ENCODE peak calls at places on chromosomes 1 and 21, in ten cellular contexts. X is LHCN-M2; G is posterior vena cava; N is NAMALWA; I is stomach; Y is putamen; W is effector memory CD4-positive, alpha-beta T cell; K is kidney epithelial cell; P is NB4; O is GM12878. R is an unnamed sample.

GRCh38 chr21:17472167-17472566 is 40.7 kb upstream of the CXADR start:
- DNase-seq in X (no peak), G (no peak), N (no peak), I (no peak), Y (no peak), W (no peak), K (no peak), P (no peak), O (no peak), R (no peak)

GRCh38 chr1:47986741-47987140 is 10.4 kb downstream of the TRABD2B start:
- DNase-seq in X (no peak), G (peak), N (no peak), I (no peak), Y (no peak), W (no peak), K (no peak), P (no peak), O (no peak), R (no peak)

GRCh38 chr1:153465728-153466625 is 5.5 kb upstream of the S100A7 start:
- DNase-seq in X (peak), G (peak), N (peak), I (peak), Y (no peak), W (peak), K (no peak), P (peak), O (no peak), R (peak)

GRCh38 chr1:206890125-206890637 is 7.1 kb upstream of the IL24 start:
- DNase-seq in X (peak), G (no peak), N (no peak), I (no peak), Y (no peak), W (no peak), K (no peak), P (no peak), O (no peak), R (no peak)

GRCh38 chr1:109499661-109500536 is 6.0 kb downstream of the CYB561D1 start:
- DNase-seq in X (peak), G (no peak), N (peak), I (peak), Y (peak), W (peak), K (peak), P (peak), O (no peak), R (peak)

GRCh38 chr1:202010042-202011015 is at the start of gene ELF3:
- DNase-seq in X (no peak), G (no peak), N (peak), I (peak), Y (no peak), W (no peak), K (peak), P (no peak), O (peak), R (no peak)

GRCh38 chr1:169561692-169562091 is 24.6 kb downstream of the F5 start:
- DNase-seq in X (no peak), G (no peak), N (no peak), I (no peak), Y (no peak), W (no peak), K (no peak), P (no peak), O (no peak), R (no peak)

GRCh38 chr1:64743954-64744491 is 852 bp upstream of the RAVER2 start:
- DNase-seq in X (no peak), G (no peak), N (no peak), I (no peak), Y (no peak), W (no peak), K (no peak), P (no peak), O (no peak), R (no peak)

GRCh38 chr21:16279658-16280581 is 550.1 kb downstream of the USP25 start:
- DNase-seq in X (peak), G (peak), N (no peak), I (no peak), Y (peak), W (no peak), K (no peak), P (no peak), O (no peak), R (no peak)

GRCh38 chr1:171226757-171227370 is 21.4 kb upstream of the FMO1 start:
- DNase-seq in X (peak), G (no peak), N (peak), I (peak), Y (peak), W (no peak), K (no peak), P (peak), O (peak), R (no peak)

GRCh38 chr1:243393093-243393492 is 137.3 kb downstream of the SDCCAG8 start:
- DNase-seq in X (peak), G (no peak), N (no peak), I (no peak), Y (no peak), W (no peak), K (no peak), P (no peak), O (no peak), R (no peak)

GRCh38 chr1:53346814-53347176 is 18.9 kb upstream of the LRP8 start:
- DNase-seq in X (no peak), G (peak), N (no peak), I (no peak), Y (no peak), W (no peak), K (no peak), P (no peak), O (no peak), R (no peak)

GRCh38 chr21:31557956-31558838 is 101.3 kb upstream of the SOD1 start:
- DNase-seq in X (no peak), G (no peak), N (no peak), I (no peak), Y (peak), W (peak), K (no peak), P (no peak), O (no peak), R (peak)

GRCh38 chr1:19447550-19447949 is 37.8 kb downstream of the CAPZB start:
- DNase-seq in X (no peak), G (peak), N (no peak), I (no peak), Y (no peak), W (no peak), K (no peak), P (no peak), O (no peak), R (no peak)

GRCh38 chr1:208043690-208044089 is 132.8 kb upstream of the CD34 start:
- DNase-seq in X (no peak), G (no peak), N (no peak), I (no peak), Y (no peak), W (no peak), K (no peak), P (no peak), O (no peak), R (no peak)

GRCh38 chr1:152125834-152126443 is 10.7 kb upstream of the TCHH start:
- DNase-seq in X (no peak), G (no peak), N (no peak), I (no peak), Y (no peak), W (no peak), K (no peak), P (no peak), O (no peak), R (no peak)

GRCh38 chr1:99818063-99818699 is 32.0 kb upstream of the AGL start:
- DNase-seq in X (peak), G (no peak), N (no peak), I (no peak), Y (no peak), W (no peak), K (no peak), P (no peak), O (no peak), R (no peak)

R was measured in effector CD4-positive, alpha-beta T cell.